ENCODE peak calls at places on chromosomes 1 and 21, in four cellular contexts. U is kidney epithelial cell; I is CD8-positive, alpha-beta memory T cell; W is esophagus squamous epithelium. R is an unnamed sample.
A peak's percentile ranks its signal among the peaks of the same experiment; 100 is the strongest.

GRCh38 chr1:226632922-226633351 is 84.4 kb downstream of the STUM start:
- DNase-seq in U (no peak), I (peak; percentile 47), W (no peak), R (no peak)

GRCh38 chr1:96966536-96967138 is 245.1 kb downstream of the PTBP2 start:
- DNase-seq in I (peak; percentile 75), W (no peak), U (peak; percentile 19), R (peak; percentile 70)

GRCh38 chr1:197850918-197851317 is 51.5 kb upstream of the C1orf53 start:
- DNase-seq in I (no peak), U (no peak), W (no peak), R (no peak)

GRCh38 chr1:78437393-78437792 is 53.4 kb upstream of the PTGFR start:
- DNase-seq in U (no peak), I (no peak), W (no peak), R (no peak)

GRCh38 chr1:109112056-109112651 is 1.8 kb upstream of the ELAPOR1 start:
- DNase-seq in U (no peak), I (no peak), W (no peak), R (peak; percentile 63)

GRCh38 chr1:165945911-165946310 is 118.5 kb downstream of the UCK2 start:
- DNase-seq in W (no peak), I (no peak), U (no peak), R (no peak)

GRCh38 chr1:53573522-53573921 is 114.3 kb downstream of the DMRTB1 start:
- DNase-seq in U (no peak), W (no peak), I (no peak), R (no peak)

GRCh38 chr21:25639167-25639921 is at the start of gene JAM2:
- DNase-seq in U (no peak), W (no peak), I (peak; percentile 66), R (peak; percentile 35)

GRCh38 chr1:73778511-73778910 is 419.5 kb downstream of the LRRIQ3 start:
- DNase-seq in U (no peak), I (no peak), W (no peak), R (no peak)

GRCh38 chr1:223349241-223349640 is 14.7 kb downstream of the SUSD4 start:
- DNase-seq in W (no peak), U (no peak), I (no peak), R (no peak)

GRCh38 chr1:11541956-11542355 is 63.0 kb downstream of the DISP3 start:
- DNase-seq in I (no peak), U (no peak), W (no peak), R (no peak)

GRCh38 chr1:224435318-224435763 is 744 bp upstream of the WDR26 start:
- DNase-seq in I (no peak), W (no peak), U (no peak), R (peak; percentile 70)

GRCh38 chr1:13513063-13513884 is 529 bp downstream of the LRRC38 start:
- DNase-seq in U (no peak), W (no peak), I (no peak), R (no peak)

GRCh38 chr1:218374972-218375371 is 29.8 kb downstream of the TGFB2 start:
- DNase-seq in U (no peak), I (no peak), W (no peak), R (peak; percentile 80)

GRCh38 chr1:213976665-213977485 is 10.9 kb upstream of the PROX1 start:
- DNase-seq in W (no peak), U (no peak), I (no peak), R (no peak)
- H3K27me3 ChIP-seq in W (peaks cover 10% of the 10 kb centered on the region), U (peaks cover 20% of the 10 kb centered on the region), I (peaks cover 25% of the 10 kb centered on the region), R (peaks cover 59% of the 10 kb centered on the region)

DNA sequence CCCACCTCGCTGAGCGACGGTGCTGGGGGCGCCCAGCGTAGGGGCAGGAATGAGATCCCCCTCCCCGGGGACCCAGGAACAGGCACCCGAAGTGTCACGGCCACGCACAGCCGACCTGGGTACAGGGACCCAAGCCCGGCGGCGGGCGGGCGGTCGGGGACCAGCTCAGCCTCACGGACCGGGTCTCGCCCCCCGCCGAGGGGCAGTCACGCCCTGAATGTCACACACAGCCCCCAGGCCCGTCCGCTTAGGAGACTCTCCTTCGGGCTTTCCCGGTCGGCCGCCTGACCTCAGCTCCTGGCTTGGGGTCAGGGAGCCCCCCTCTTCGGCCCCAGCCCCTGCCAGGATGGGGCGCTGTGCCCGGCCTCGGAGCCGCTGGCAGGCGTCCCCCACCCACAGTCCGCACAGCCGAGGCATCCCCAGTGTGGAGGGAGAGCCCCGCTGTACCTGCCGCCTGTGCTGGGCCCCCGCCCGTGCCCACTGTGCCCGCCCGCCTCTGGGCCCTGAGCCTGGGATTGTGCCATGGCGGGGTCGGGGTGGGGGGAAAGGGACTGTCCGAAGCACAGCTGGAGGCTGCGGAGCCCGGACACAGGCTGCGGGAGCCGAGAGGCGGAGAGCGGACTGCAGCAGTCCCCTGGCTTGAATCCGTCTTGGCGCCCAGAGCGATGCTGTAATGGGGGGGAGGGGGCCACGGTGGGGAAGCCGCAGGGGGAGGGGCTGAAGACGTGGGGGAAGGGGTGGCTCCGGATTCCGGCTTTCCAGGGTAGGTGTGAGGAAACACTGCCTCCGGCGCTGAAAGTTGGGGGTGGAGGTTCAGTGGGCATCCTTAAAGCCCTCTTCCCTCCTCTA is 627 bp upstream of the DLGAP3 start:
- DNase-seq in W (no peak), U (no peak), I (no peak), R (no peak)
- H3K27me3 ChIP-seq in W (peaks cover 34% of the 10 kb centered on the region), U (peaks cover 45% of the 10 kb centered on the region), I (peaks cover 44% of the 10 kb centered on the region), R (peaks cover 81% of the 10 kb centered on the region)

GRCh38 chr1:228313536-228314277 is 92.9 kb downstream of the TRIM11 start:
- DNase-seq in W (no peak), U (no peak), I (peak; percentile 36), R (no peak)
- H3K27me3 ChIP-seq in W (no peaks in the 10 kb centered on the region), U (peaks cover 8% of the 10 kb centered on the region), I (no peaks in the 10 kb centered on the region), R (no peaks in the 10 kb centered on the region)

GRCh38 chr1:151820940-151821339 is 10.7 kb downstream of the RORC start:
- DNase-seq in I (no peak), W (no peak), U (no peak), R (no peak)
- H3K27me3 ChIP-seq in I (no peaks in the 10 kb centered on the region), W (no peaks in the 10 kb centered on the region), U (peaks cover 4% of the 10 kb centered on the region), R (peaks cover 66% of the 10 kb centered on the region)

DNA sequence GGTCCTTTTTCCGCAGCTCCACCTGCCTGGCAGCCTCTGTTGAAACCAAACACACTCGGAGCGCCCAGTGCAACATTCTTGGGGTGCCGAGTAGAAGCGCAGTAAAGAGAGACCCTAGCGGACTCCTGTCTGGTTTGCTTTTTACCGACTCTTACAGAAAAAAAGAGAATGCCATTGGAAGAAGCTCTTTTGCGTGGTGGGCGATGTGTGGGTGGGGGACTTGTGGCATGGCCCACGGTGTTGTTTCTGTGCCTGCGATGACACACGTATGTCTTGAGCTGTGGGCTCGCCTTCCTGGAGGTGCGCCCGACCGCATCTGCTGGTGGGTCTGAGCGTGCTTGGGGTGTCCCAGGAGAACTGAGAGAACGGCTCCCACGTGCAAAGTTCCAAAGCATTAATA is 7.3 kb upstream of the BARHL2 start:
- DNase-seq in I (no peak), U (no peak), W (no peak), R (no peak)
- H3K27me3 ChIP-seq in I (peaks cover 99% of the 10 kb centered on the region), U (peaks cover 84% of the 10 kb centered on the region), W (peaks cover 71% of the 10 kb centered on the region), R (peaks cover 92% of the 10 kb centered on the region)

GRCh38 chr1:156373546-156373945 is 4.5 kb downstream of the RHBG start:
- DNase-seq in U (no peak), I (no peak), W (no peak), R (peak; percentile 29)

GRCh38 chr1:156372876-156373275 is 3.9 kb downstream of the RHBG start:
- DNase-seq in W (no peak), U (no peak), I (no peak), R (no peak)

GRCh38 chr1:156368889-156369684 is at the start of gene RHBG:
- DNase-seq in U (no peak), I (no peak), W (no peak), R (peak; percentile 40)

GRCh38 chr1:156372265-156372586 is 3.2 kb downstream of the RHBG start:
- DNase-seq in I (no peak), W (no peak), U (no peak), R (no peak)

DNA sequence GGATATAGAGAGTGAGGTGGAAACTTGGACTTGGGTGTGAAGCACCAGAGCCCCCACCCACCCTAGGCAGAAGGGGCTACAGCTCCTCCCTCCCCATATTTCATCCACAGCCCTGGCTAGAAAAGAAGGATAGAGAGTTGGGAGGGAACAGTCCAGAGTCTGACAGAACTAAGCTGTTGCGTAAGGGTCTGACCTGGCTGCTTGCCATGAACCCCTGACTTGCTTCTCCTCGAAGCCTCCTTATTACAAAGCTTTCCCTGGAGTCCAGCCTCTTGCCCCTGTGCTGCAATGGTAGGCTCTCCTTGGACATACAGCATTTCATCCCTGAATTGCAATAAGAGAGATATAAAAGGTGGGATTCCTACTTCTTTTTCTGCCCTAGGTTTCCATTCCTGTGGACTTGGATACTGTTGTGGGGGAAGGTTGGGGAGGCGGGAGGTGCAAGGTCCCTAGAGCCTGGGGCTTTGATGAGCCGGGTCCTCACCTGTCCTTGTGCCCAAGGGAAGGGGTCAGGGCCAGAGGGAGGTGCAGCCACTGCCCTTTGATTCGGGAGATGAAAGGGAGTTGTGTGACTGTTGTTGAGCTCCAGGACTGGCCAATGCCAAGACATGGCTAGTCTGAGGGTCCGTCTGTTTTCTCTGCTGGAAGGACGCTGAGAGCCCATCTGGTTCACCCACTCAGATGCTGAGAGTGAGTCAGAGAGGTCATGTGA is 2.7 kb downstream of the RHBG start:
- DNase-seq in U (no peak), I (no peak), W (no peak), R (peak; percentile 62)
- H3K27me3 ChIP-seq in U (peaks cover 31% of the 10 kb centered on the region), I (peaks cover 8% of the 10 kb centered on the region), W (no peaks in the 10 kb centered on the region), R (peaks cover 31% of the 10 kb centered on the region)

GRCh38 chr1:93584238-93585003 is 97.2 kb downstream of the BCAR3 start:
- DNase-seq in W (no peak), U (no peak), I (no peak), R (no peak)

GRCh38 chr1:93579891-93580290 is 101.7 kb downstream of the BCAR3 start:
- DNase-seq in W (no peak), U (no peak), I (no peak), R (peak; percentile 90)

GRCh38 chr1:93578911-93579825 is 102.5 kb downstream of the BCAR3 start:
- DNase-seq in I (no peak), U (no peak), W (no peak), R (no peak)

GRCh38 chr1:93585059-93585966 is 96.3 kb downstream of the BCAR3 start:
- DNase-seq in U (no peak), W (no peak), I (no peak), R (no peak)

DNA sequence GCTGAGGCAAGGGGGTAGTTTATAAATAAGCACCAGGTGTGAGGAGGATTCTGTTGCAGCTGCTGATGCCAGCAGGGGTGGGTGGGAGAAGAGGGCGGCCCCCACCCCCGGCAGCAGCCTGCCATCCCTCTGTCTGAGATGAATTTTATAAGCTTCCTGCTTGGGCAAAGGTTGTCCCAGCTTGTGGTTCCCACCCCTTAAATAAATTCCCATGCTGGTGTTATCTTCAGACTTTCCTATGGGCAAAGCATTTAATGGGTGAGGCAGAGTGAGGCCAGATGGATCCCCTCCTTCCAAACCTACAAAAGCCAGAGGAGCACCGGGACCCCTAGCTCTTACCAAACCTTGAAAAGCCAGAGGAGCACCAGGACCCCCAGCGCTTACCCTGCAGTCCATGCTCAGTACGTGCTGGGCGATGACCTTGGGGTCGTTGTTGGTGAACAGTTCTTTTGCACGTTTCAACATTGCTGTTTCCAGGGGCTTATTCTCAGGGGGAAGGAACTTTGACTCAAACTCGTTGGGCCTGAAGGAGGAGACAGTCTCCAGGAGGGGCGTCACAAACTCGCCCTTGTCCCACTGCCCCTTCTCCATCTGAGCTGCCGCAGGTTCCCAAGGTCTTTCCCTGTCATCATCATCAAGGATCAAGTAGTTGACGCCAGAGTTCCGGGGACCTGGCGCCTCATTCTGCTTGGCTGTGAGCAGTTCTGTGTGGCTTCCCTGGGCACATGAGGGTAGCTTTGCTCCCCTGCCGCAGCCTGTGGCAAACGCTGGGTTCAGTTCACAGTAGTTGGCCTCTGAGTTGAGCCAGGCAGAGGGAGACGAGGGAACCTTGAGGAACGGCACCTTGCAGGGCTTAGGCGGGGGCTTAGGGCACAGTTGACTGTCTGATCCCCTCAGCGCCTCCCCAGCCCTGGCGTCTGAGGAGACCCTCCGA is 99.5 kb downstream of the BCAR3 start:
- DNase-seq in U (no peak), I (no peak), W (no peak), R (no peak)
- H3K27me3 ChIP-seq in U (no peaks in the 10 kb centered on the region), I (no peaks in the 10 kb centered on the region), W (no peaks in the 10 kb centered on the region), R (no peaks in the 10 kb centered on the region)

GRCh38 chr1:179589524-179589923 is 2.1 kb upstream of the TDRD5 start:
- DNase-seq in W (no peak), I (no peak), U (peak; percentile 35), R (no peak)
- H3K27me3 ChIP-seq in W (no peaks in the 10 kb centered on the region), I (no peaks in the 10 kb centered on the region), U (peaks cover 16% of the 10 kb centered on the region), R (peaks cover 76% of the 10 kb centered on the region)

R was measured in mesenchymal stem cell.